ENCODE peak calls at places on chromosomes 12 and 14, in seven cellular contexts. D, N, V, Z, X, P and A are unnamed samples.

GRCh38 chr12:112091563-112091962 is 17.0 kb downstream of the NAA25 start:
- DNase-seq in D (no peak), N (no peak), V (no peak), Z (no peak), X (no peak), P (no peak), A (no peak)

GRCh38 chr14:106094654-106095189 is 568.3 kb downstream of the TMEM121 start:
- DNase-seq in D (no peak), N (no peak), V (peak), Z (no peak), X (peak), P (no peak), A (no peak)

GRCh38 chr12:27841392-27841882 is 61.4 kb upstream of the MANSC4 start:
- DNase-seq in D (no peak), N (no peak), V (no peak), Z (peak), X (no peak), P (peak), A (no peak)

GRCh38 chr12:46221255-46222128 is 47.4 kb downstream of the SLC38A1 start:
- DNase-seq in D (peak), N (no peak), V (no peak), Z (peak), X (no peak), P (peak), A (no peak)

GRCh38 chr14:100147181-100147631 is 12.2 kb downstream of the DEGS2 start:
- DNase-seq in D (no peak), N (no peak), V (no peak), Z (no peak), X (no peak), P (no peak), A (peak)

GRCh38 chr14:75306917-75307699 is 28.5 kb downstream of the FOS start:
- DNase-seq in D (no peak), N (peak), V (peak), Z (peak), X (peak), P (peak), A (peak)

GRCh38 chr12:131383291-131383690 is 327.6 kb upstream of the SFSWAP start:
- DNase-seq in D (no peak), N (no peak), V (no peak), Z (no peak), X (no peak), P (no peak), A (no peak)

GRCh38 chr12:27332407-27333310 is at the start of gene BMAL2:
- DNase-seq in D (peak), N (peak), V (peak), Z (peak), X (peak), P (peak), A (peak)

GRCh38 chr12:10247659-10248058 is 35.0 kb downstream of the GABARAPL1 start:
- DNase-seq in D (no peak), N (no peak), V (no peak), Z (no peak), X (no peak), P (no peak), A (peak)

GRCh38 chr12:9895215-9895971 is 14.1 kb downstream of the KLRF2 start:
- DNase-seq in D (no peak), N (no peak), V (no peak), Z (no peak), X (no peak), P (no peak), A (no peak)

GRCh38 chr14:28759658-28760313 is 6.8 kb upstream of the FOXG1 start:
- DNase-seq in D (no peak), N (peak), V (no peak), Z (no peak), X (peak), P (no peak), A (no peak)

GRCh38 chr12:15996254-15996653 is 85.1 kb downstream of the DERA start:
- DNase-seq in D (peak), N (peak), V (no peak), Z (peak), X (no peak), P (peak), A (no peak)

GRCh38 chr14:75069021-75069810 is at the start of gene ZC2HC1C:
- DNase-seq in D (peak), N (peak), V (peak), Z (peak), X (peak), P (peak), A (peak)

GRCh38 chr12:92993259-92993658 is 64.2 kb upstream of the EEA1 start:
- DNase-seq in D (no peak), N (no peak), V (no peak), Z (no peak), X (no peak), P (no peak), A (no peak)

GRCh38 chr12:720231-720941 is 32.0 kb upstream of the WNK1 start:
- DNase-seq in D (no peak), N (no peak), V (no peak), Z (no peak), X (no peak), P (no peak), A (no peak)
- H3K4me2 ChIP-seq in D (no peak), N (no peak), V (no peak), Z (no peak), X (no peak), P (no peak), A (peak)

DNA sequence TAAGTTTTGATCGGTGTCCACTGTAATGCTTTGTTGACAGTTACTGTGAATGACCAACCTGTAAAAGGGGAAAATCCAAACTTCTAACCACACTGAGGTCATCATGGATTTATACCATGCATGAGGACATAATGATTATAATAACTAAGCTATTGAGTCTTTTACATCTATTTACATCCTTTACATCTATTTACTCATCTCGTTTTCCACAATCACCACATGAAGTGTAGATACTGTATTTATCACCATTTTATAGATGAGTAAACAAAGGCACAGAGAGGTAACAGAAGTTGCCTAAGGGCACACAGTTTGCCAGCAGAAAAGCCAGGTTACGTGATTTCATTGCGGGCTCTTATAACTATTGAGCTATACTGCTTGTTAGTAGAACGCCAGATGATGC is 27.9 kb upstream of the EID3 start:
- DNase-seq in D (no peak), N (no peak), V (no peak), Z (no peak), X (no peak), P (no peak), A (no peak)
- H2AFZ ChIP-seq in D (no peak), N (peak), V (no peak), Z (no peak), X (no peak), P (no peak), A (peak)

DNA sequence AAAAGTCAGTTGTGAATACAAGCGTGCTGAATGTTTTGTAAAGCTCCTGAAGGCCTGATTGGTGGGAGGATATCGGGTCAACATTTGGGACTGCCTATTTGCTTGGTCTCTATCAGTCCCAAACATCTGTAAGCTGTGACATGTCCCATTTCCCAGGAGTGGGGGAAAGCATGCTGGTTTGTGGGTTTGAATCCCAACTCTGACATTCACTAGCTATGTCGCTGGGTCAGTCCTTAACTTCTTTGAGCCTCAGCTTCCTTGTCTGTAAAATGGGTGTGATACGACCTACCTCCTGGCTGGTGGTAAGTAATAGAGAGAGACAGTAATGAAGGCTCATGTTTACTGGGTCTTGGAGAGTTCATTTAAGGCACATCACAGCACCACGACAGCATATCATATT is 136.7 kb downstream of the CHST11 start:
- DNase-seq in D (no peak), N (no peak), V (no peak), Z (no peak), X (no peak), P (no peak), A (no peak)
- H3K4me2 ChIP-seq in D (no peak), N (no peak), V (no peak), Z (no peak), X (no peak), P (no peak), A (no peak)

DNA sequence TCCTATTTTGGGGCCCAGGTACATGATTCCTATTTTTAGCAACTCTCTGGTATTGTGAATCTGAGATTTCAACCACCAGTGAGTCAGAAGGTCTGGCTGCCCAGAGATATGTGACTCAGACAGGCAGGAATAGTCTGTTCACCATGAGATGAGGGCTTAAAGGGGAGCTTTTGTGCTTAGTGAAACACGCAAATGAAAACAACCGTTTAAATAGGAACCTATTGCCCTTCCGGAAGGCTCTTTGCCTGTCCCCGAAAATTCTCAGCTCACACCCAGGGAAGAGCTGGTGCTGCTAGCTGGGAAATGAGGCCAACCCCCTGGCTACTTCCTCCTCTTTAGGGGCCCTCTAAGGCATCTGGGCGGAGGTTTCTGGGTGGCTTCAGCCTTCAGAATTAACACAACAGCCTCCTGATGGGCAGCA is 283.6 kb downstream of the CACNA1C start:
- DNase-seq in D (peak), N (no peak), V (no peak), Z (peak), X (no peak), P (peak), A (no peak)
- H2AFZ ChIP-seq in D (no peak), N (no peak), V (no peak), Z (no peak), X (no peak), P (peak), A (no peak)

DNA sequence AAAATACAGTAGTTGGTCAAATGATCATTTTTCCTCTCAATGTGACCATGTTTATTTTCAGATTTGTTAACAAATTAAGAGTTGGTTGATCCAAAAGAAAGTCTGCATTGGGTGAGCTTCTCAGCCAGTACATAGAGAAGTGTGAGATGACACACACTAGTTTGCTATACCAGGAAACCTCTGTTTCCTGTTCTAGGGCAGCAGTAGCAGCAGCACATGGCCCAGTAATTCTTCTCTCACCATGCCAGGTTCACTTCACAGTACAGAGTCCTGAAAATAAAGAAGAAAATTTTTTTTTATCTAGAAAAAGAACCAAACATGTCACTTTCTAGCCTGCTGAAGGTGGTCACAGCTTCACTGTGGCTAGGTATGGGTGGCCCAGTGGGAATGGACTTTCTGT is 250.2 kb upstream of the OR4E1 start:
- DNase-seq in D (no peak), N (no peak), V (no peak), Z (no peak), X (no peak), P (no peak), A (peak)
- H3K4me2 ChIP-seq in D (no peak), N (no peak), V (no peak), Z (no peak), X (no peak), P (no peak), A (peak)

GRCh38 chr14:49923881-49924280 is 31.0 kb downstream of the ARF6 start:
- DNase-seq in D (no peak), N (no peak), V (no peak), Z (no peak), X (no peak), P (no peak), A (no peak)

GRCh38 chr14:49924852-49925251 is 32.0 kb downstream of the ARF6 start:
- DNase-seq in D (no peak), N (no peak), V (no peak), Z (no peak), X (no peak), P (no peak), A (peak)

GRCh38 chr14:49921401-49921800 is 28.5 kb downstream of the ARF6 start:
- DNase-seq in D (no peak), N (no peak), V (no peak), Z (no peak), X (no peak), P (no peak), A (no peak)

GRCh38 chr14:49920935-49921334 is 28.1 kb downstream of the ARF6 start:
- DNase-seq in D (no peak), N (no peak), V (no peak), Z (no peak), X (no peak), P (no peak), A (no peak)

DNA sequence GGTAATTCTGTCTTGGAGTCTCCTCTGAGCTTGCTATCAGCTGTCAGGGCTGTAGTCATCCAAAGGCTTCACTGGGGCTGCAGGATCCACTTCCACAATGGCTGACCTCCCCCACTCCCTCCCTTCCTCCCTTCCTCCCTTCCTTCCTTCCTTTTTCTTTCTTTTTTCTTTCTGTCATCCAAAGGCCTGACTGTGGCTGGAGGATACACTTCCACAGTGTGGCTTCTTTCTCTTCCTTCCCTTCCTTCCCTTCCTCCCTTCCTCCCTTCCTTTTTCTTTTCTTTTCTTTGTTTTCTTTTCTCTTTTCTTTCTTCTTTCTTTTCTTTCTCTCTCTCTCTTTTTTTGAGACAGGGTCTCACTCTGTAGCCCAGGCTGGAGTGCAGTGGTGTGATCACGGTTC is 30.6 kb downstream of the ARF6 start:
- DNase-seq in D (no peak), N (no peak), V (no peak), Z (no peak), X (no peak), P (no peak), A (no peak)
- H2AFZ ChIP-seq in D (no peak), N (peak), V (no peak), Z (no peak), X (peak), P (no peak), A (peak)

GRCh38 chr12:54716284-54716683 is 68.1 kb upstream of the DCD start:
- DNase-seq in D (no peak), N (no peak), V (no peak), Z (no peak), X (no peak), P (peak), A (no peak)
- H3K4me2 ChIP-seq in D (no peak), N (no peak), V (no peak), Z (no peak), X (no peak), P (no peak), A (no peak)

DNA sequence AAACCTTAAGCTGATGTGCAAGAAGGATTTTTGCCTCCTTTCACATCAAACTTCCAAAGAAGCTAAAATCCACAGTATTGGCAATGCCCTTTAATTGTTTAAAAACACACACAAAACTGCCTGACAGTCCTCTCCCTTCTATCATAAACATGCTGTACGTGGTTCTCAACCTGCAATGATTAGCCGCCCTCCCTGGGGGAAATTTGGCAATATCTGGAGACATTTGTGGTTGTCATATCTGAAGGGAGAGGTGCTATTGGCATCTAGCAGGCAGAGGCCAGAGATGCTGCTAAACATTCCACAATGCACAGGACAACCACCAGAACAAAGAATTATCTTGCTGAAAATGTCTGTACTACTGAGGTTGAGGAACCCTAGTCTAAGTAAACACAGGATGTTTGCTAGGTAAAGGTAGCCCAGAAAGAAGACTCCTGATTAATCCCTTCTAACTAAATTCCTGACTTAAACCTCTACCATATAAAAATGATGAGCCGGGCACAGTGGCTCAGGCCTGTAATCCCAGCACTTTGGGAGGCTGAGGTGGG is 1.2 kb downstream of the ACOT6 start:
- DNase-seq in D (no peak), N (no peak), V (no peak), Z (no peak), X (no peak), P (no peak), A (no peak)
- H2AFZ ChIP-seq in D (no peak), N (peak), V (no peak), Z (no peak), X (no peak), P (peak), A (no peak)

GRCh38 chr14:63480599-63480998 is 62.6 kb downstream of the PPP2R5E start:
- DNase-seq in D (no peak), N (no peak), V (no peak), Z (no peak), X (no peak), P (no peak), A (no peak)
- H3K4me2 ChIP-seq in D (no peak), N (no peak), V (no peak), Z (no peak), X (no peak), P (no peak), A (no peak)

GRCh38 chr14:104665092-104665662 is 24.2 kb upstream of the INF2 start:
- DNase-seq in D (peak), N (no peak), V (no peak), Z (peak), X (no peak), P (peak), A (no peak)
- H2AFZ ChIP-seq in D (no peak), N (peak), V (peak), Z (peak), X (no peak), P (peak), A (peak)